ENCODE peak calls at places on chromosomes 12 and 14, in four cellular contexts. D is T-cell, Z is left lung, T is HepG2. L is an unnamed sample.

GRCh38 chr14:102034301-102034700 is 52.5 kb downstream of the HSP90AA1 start:
- ATAC-seq in T (no peak), D (no peak), Z (peak), L (no peak)

GRCh38 chr14:45252356-45253069 is 489 bp downstream of the MIS18BP1 start:
- ATAC-seq in Z (peak), T (no peak), D (no peak), L (no peak)

GRCh38 chr12:65952737-65953209 is 128.5 kb downstream of the HMGA2 start:
- ATAC-seq in T (no peak), Z (no peak), D (no peak), L (peak)

GRCh38 chr12:75642226-75642625 is 130.8 kb upstream of the KRR1 start:
- ATAC-seq in Z (no peak), T (no peak), D (no peak), L (peak)

GRCh38 chr14:81474156-81474492 is 59.5 kb downstream of the SEL1L start:
- ATAC-seq in D (peak), Z (no peak), T (no peak), L (peak)

GRCh38 chr12:26046886-26047285 is 78.0 kb downstream of the BHLHE41 start:
- ATAC-seq in T (no peak), Z (no peak), D (no peak), L (no peak)

GRCh38 chr14:79476552-79476951 is 734.8 kb downstream of the DIO2 start:
- ATAC-seq in T (no peak), D (no peak), Z (no peak), L (no peak)

GRCh38 chr14:27484633-27485032 is 886.8 kb upstream of the NOVA1 start:
- ATAC-seq in Z (no peak), D (no peak), T (no peak), L (no peak)

GRCh38 chr14:91207008-91207407 is 37.5 kb downstream of the GPR68 start:
- ATAC-seq in D (no peak), T (no peak), Z (no peak), L (no peak)

GRCh38 chr14:91256661-91257060 is 12.2 kb upstream of the GPR68 start:
- ATAC-seq in D (no peak), Z (no peak), T (no peak), L (no peak)

GRCh38 chr12:132178801-132179401 is 34.6 kb downstream of the NOC4L start:
- ATAC-seq in D (peak), T (no peak), Z (no peak), L (peak)

GRCh38 chr14:72892879-72893635 is 844 bp downstream of the DPF3 start:
- ATAC-seq in D (peak), Z (peak), T (peak), L (peak)

GRCh38 chr12:97760601-97761000 is 298.0 kb downstream of the RMST start:
- ATAC-seq in D (no peak), T (no peak), Z (no peak), L (no peak)

GRCh38 chr12:110004598-110004997 is 5.4 kb downstream of the ANKRD13A start:
- ATAC-seq in T (no peak), Z (peak), D (peak), L (peak)

GRCh38 chr12:51334774-51335173 is 10.8 kb upstream of the BIN2 start:
- ATAC-seq in T (no peak), Z (no peak), D (no peak), L (no peak)

GRCh38 chr12:108511633-108512540 is 3.2 kb upstream of the FICD start:
- ATAC-seq in T (no peak), D (no peak), Z (peak), L (no peak)

GRCh38 chr14:50562841-50563240 is 2.9 kb downstream of the ATL1 start:
- ATAC-seq in Z (no peak), D (no peak), T (no peak), L (no peak)

GRCh38 chr12:38385492-38385864 is 68.9 kb downstream of the ALG10B start:
- ATAC-seq in Z (peak), T (peak), D (no peak), L (no peak)

GRCh38 chr12:104733717-104734175 is 224.3 kb downstream of the SLC41A2 start:
- ATAC-seq in D (no peak), Z (peak), T (peak), L (peak)

GRCh38 chr14:66066991-66067788 is 419.0 kb upstream of the CCDC196 start:
- ATAC-seq in D (no peak), T (no peak), Z (no peak), L (no peak)

GRCh38 chr14:91385227-91385626 is 32.4 kb downstream of the CCDC88C start:
- ATAC-seq in D (no peak), Z (no peak), T (no peak), L (no peak)

GRCh38 chr14:80275208-80275850 is 64.0 kb upstream of the DIO2 start:
- ATAC-seq in D (no peak), Z (no peak), T (no peak), L (no peak)

GRCh38 chr12:57315681-57316080 is 64.7 kb upstream of the STAC3 start:
- ATAC-seq in Z (no peak), T (no peak), D (no peak), L (no peak)

GRCh38 chr12:21763531-21763930 is 11.0 kb downstream of the KCNJ8 start:
- ATAC-seq in D (no peak), Z (peak), T (no peak), L (no peak)

GRCh38 chr12:24398605-24399004 is 449.1 kb upstream of the SOX5 start:
- ATAC-seq in T (no peak), D (no peak), Z (no peak), L (no peak)

GRCh38 chr12:46131729-46132128 is 137.1 kb downstream of the SLC38A1 start:
- ATAC-seq in D (no peak), T (peak), Z (peak), L (no peak)

GRCh38 chr14:74400328-74400727 is 25.7 kb downstream of the SYNDIG1L start:
- ATAC-seq in T (peak), Z (no peak), D (no peak), L (no peak)

GRCh38 chr14:51121096-51121495 is 26.2 kb upstream of the TRIM9 start:
- ATAC-seq in Z (no peak), T (no peak), D (no peak), L (no peak)

GRCh38 chr12:117580718-117581062 is 219.3 kb upstream of the NOS1 start:
- ATAC-seq in T (peak), Z (no peak), D (no peak), L (peak)

GRCh38 chr12:93378373-93379310 is 917 bp downstream of the NUDT4 start:
- ATAC-seq in T (peak), Z (peak), D (peak), L (peak)

GRCh38 chr14:60642270-60642789 is 6.9 kb downstream of the SIX1 start:
- ATAC-seq in T (no peak), D (no peak), Z (peak), L (no peak)

GRCh38 chr14:100775831-100776591 is 49.3 kb downstream of the DLK1 start:
- ATAC-seq in D (no peak), T (no peak), Z (no peak), L (no peak)

GRCh38 chr14:101623685-101624444 is 62.6 kb downstream of the DIO3 start:
- ATAC-seq in Z (no peak), T (no peak), D (no peak), L (no peak)

GRCh38 chr12:45336331-45336730 is 120.4 kb downstream of the ANO6 start:
- ATAC-seq in D (no peak), Z (peak), T (no peak), L (peak)

GRCh38 chr12:105523164-105524057 is 192.9 kb downstream of the C12orf75 start:
- ATAC-seq in Z (peak), D (no peak), T (no peak), L (no peak)

GRCh38 chr12:49902399-49903350 is 1.0 kb downstream of the FAIM2 start:
- ATAC-seq in T (peak), Z (no peak), D (no peak), L (no peak)